ENCODE peak calls at places on chromosomes 7 and 10, in seven cellular contexts. S is IMR-90, G is K562, O is endothelial cell, W is GM20000, H is BE2C, T is GM23338. A is an unnamed sample.
A peak's percentile ranks its signal among the peaks of the same experiment; 100 is the strongest.

GRCh38 chr7:140209866-140210609 is 33.3 kb upstream of the KDM7A start:
- DNase-seq in G (no peak), W (peak; percentile 86), S (no peak), T (no peak), H (no peak), O (no peak), A (no peak)

GRCh38 chr10:80709879-80710278 is 172.2 kb downstream of the SH2D4B start:
- DNase-seq in H (no peak), G (no peak), O (no peak), W (no peak), T (no peak), S (no peak), A (no peak)

GRCh38 chr7:70710011-70710480 is 421.9 kb upstream of the GALNT17 start:
- DNase-seq in W (no peak), G (no peak), O (no peak), T (no peak), H (no peak), S (peak; percentile 76), A (peak; percentile 85)

GRCh38 chr10:63930584-63930983 is 409.4 kb downstream of the REEP3 start:
- DNase-seq in S (no peak), G (no peak), W (no peak), T (no peak), H (no peak), O (no peak), A (no peak)

GRCh38 chr10:42960491-42961155 is 116.2 kb upstream of the RET start:
- DNase-seq in O (peak; percentile 2), S (peak; percentile 37), W (no peak), G (no peak), H (no peak), T (peak; percentile 25), A (peak; percentile 45)

GRCh38 chr10:74255214-74255613 is 104.2 kb downstream of the ADK start:
- DNase-seq in O (no peak), G (no peak), H (no peak), S (no peak), T (peak; percentile 33), W (no peak), A (no peak)

GRCh38 chr7:103710247-103710646 is 264.2 kb upstream of the SLC26A5 start:
- DNase-seq in W (no peak), G (no peak), T (no peak), S (peak; percentile 71), H (no peak), O (no peak), A (no peak)

GRCh38 chr7:31741852-31742251 is 54.8 kb downstream of the PPP1R17 start:
- DNase-seq in G (no peak), W (no peak), O (no peak), H (no peak), T (no peak), S (no peak), A (no peak)

GRCh38 chr10:68251625-68252275 is 19.8 kb upstream of the ATOH7 start:
- DNase-seq in W (peak; percentile 33), T (no peak), O (no peak), S (no peak), H (no peak), G (no peak), A (no peak)

GRCh38 chr7:1663243-1663642 is 6.8 kb upstream of the ELFN1 start:
- DNase-seq in W (no peak), S (no peak), O (no peak), H (no peak), G (no peak), T (no peak), A (no peak)

GRCh38 chr10:95303535-95303934 is 12.7 kb upstream of the PDLIM1 start:
- DNase-seq in W (no peak), G (peak; percentile 63), H (no peak), T (no peak), O (no peak), S (peak; percentile 58), A (no peak)

GRCh38 chr7:18087031-18087686 is 59.5 kb upstream of the PRPS1L1 start:
- DNase-seq in S (no peak), G (peak; percentile 7), T (peak; percentile 64), H (no peak), W (peak; percentile 23), O (peak; percentile 26), A (peak; percentile 0)

GRCh38 chr10:77919713-77920108 is 6.8 kb downstream of the DLG5 start:
- DNase-seq in T (no peak), S (peak; percentile 90), O (no peak), W (no peak), H (no peak), G (peak; percentile 73), A (peak; percentile 72)

GRCh38 chr7:139842414-139843210 is 13.5 kb downstream of the TBXAS1 start:
- DNase-seq in S (peak; percentile 62), T (no peak), O (no peak), W (peak; percentile 53), H (no peak), G (no peak), A (no peak)

GRCh38 chr10:86611386-86611785 is 43.0 kb upstream of the OPN4 start:
- DNase-seq in T (no peak), O (no peak), G (no peak), W (no peak), H (no peak), S (no peak), A (no peak)

GRCh38 chr10:116831086-116831485 is 18.2 kb upstream of the ENO4 start:
- DNase-seq in G (no peak), T (no peak), S (no peak), W (no peak), O (no peak), H (no peak), A (no peak)

GRCh38 chr7:158758563-158759244 is 54.1 kb upstream of the NCAPG2 start:
- DNase-seq in O (no peak), H (no peak), W (no peak), S (no peak), T (no peak), G (no peak), A (no peak)

GRCh38 chr7:96486681-96487080 is 164.8 kb upstream of the SLC25A13 start:
- DNase-seq in G (no peak), H (no peak), W (no peak), O (no peak), T (no peak), S (no peak), A (no peak)

GRCh38 chr10:44379907-44380306 is 5.0 kb downstream of the CXCL12 start:
- DNase-seq in G (no peak), S (no peak), H (no peak), W (no peak), O (no peak), T (no peak), A (no peak)

GRCh38 chr7:3897430-3898385 is 596.7 kb downstream of the SDK1 start:
- DNase-seq in S (peak; percentile 62), H (peak; percentile 17), G (peak; percentile 48), O (peak; percentile 9), T (peak; percentile 64), W (peak; percentile 49), A (peak; percentile 12)

GRCh38 chr10:121683803-121684202 is 85.6 kb upstream of the FGFR2 start:
- DNase-seq in S (no peak), W (no peak), T (no peak), G (no peak), H (peak; percentile 42), O (no peak), A (no peak)

GRCh38 chr7:50696810-50697582 is 85.7 kb downstream of the GRB10 start:
- DNase-seq in T (peak; percentile 54), S (no peak), G (no peak), W (no peak), O (peak; percentile 27), H (no peak), A (no peak)

GRCh38 chr7:87886875-87887274 is 10.6 kb downstream of the DBF4 start:
- DNase-seq in T (peak; percentile 57), S (peak; percentile 56), G (no peak), H (no peak), O (no peak), W (no peak), A (peak; percentile 61)

GRCh38 chr10:120980316-120980975 is 129.3 kb downstream of the WDR11 start:
- DNase-seq in G (no peak), T (peak; percentile 60), O (no peak), W (no peak), H (no peak), S (no peak), A (no peak)

GRCh38 chr7:20306499-20306946 is 24.2 kb upstream of the ITGB8 start:
- DNase-seq in W (no peak), G (peak; percentile 14), S (no peak), T (peak; percentile 65), O (no peak), H (no peak), A (no peak)

GRCh38 chr7:142482899-142483658 is 225.2 kb upstream of the PRSS58 start:
- DNase-seq in W (peak; percentile 33), H (peak; percentile 34), S (peak; percentile 66), T (peak; percentile 74), O (peak; percentile 68), G (peak; percentile 59), A (peak; percentile 51)
- TF ChIP-seq CTCF in W (peak; percentile 80), H (peak; percentile 69), S (peak; percentile 83), T (peak; percentile 84), O (peak; percentile 66), G (peak; percentile 88), A (peak; percentile 98)

GRCh38 chr10:124388476-124388822 is 30.3 kb downstream of the OAT start:
- DNase-seq in T (no peak), H (no peak), G (no peak), O (no peak), W (peak; percentile 19), S (no peak), A (no peak)

GRCh38 chr10:124388823-124389612 is 29.7 kb downstream of the OAT start:
- DNase-seq in S (peak; percentile 71), W (peak; percentile 98), G (peak; percentile 99), H (peak; percentile 92), O (peak; percentile 98), T (peak; percentile 92), A (peak; percentile 70)

GRCh38 chr10:124386186-124387077 is 32.3 kb downstream of the OAT start:
- DNase-seq in S (no peak), W (no peak), G (no peak), H (no peak), O (no peak), T (peak; percentile 69), A (no peak)

GRCh38 chr10:124385627-124386185 is 33.0 kb downstream of the OAT start:
- DNase-seq in G (no peak), H (no peak), S (no peak), W (no peak), O (no peak), T (no peak), A (no peak)

GRCh38 chr10:124387078-124387874 is 31.4 kb downstream of the OAT start:
- DNase-seq in W (no peak), H (peak; percentile 22), S (no peak), T (peak; percentile 47), G (no peak), O (no peak), A (no peak)
- TF ChIP-seq CTCF in W (peak; percentile 16), H (peak; percentile 43), S (no peak), T (peak; percentile 47), G (no peak), O (no peak), A (no peak)

GRCh38 chr10:101878869-101879268 is 35.3 kb upstream of the KCNIP2 start:
- DNase-seq in O (no peak), T (no peak), H (no peak), S (no peak), G (no peak), W (no peak), A (no peak)
- TF ChIP-seq CTCF in O (no peak), T (no peak), H (no peak), S (no peak), G (no peak), W (no peak), A (no peak)

GRCh38 chr10:69583106-69583505 is 9.9 kb upstream of the NEUROG3 start:
- DNase-seq in G (no peak), O (no peak), W (no peak), T (no peak), H (no peak), S (no peak), A (no peak)

GRCh38 chr10:69588358-69588757 is 15.1 kb upstream of the NEUROG3 start:
- DNase-seq in O (no peak), W (no peak), H (no peak), G (no peak), S (no peak), T (peak; percentile 43), A (no peak)
- TF ChIP-seq CTCF in O (no peak), W (no peak), H (no peak), G (no peak), S (no peak), T (peak; percentile 42), A (no peak)